ENCODE peak calls at places on chromosomes 6 and 20, in five cellular contexts. P is AG04450, Y is GM23338, E is uterus, L is mesothelial cell of epicardium. S is an unnamed sample.

GRCh38 chr20:3686867-3687321 is 5.1 kb upstream of the ADAM33 start:
- DNase-seq in P (peak), Y (no peak), E (peak), L (no peak), S (no peak)

GRCh38 chr6:154632121-154632520 is 101.1 kb upstream of the SCAF8 start:
- DNase-seq in P (no peak), Y (no peak), E (no peak), L (no peak), S (no peak)

GRCh38 chr6:378958-379366 is 12.6 kb upstream of the IRF4 start:
- DNase-seq in P (no peak), Y (no peak), E (no peak), L (no peak), S (no peak)

GRCh38 chr6:156848533-156848932 is 71.4 kb downstream of the ARID1B start:
- DNase-seq in P (no peak), Y (no peak), E (peak), L (peak), S (no peak)

GRCh38 chr6:144394209-144394608 is 109.1 kb downstream of the UTRN start:
- DNase-seq in P (no peak), Y (no peak), E (no peak), L (no peak), S (no peak)

GRCh38 chr6:90068264-90068663 is 174.0 kb downstream of the GJA10 start:
- DNase-seq in P (no peak), Y (no peak), E (no peak), L (no peak), S (no peak)

GRCh38 chr20:59055302-59055701 is 12.7 kb upstream of the PRELID3B start:
- DNase-seq in P (no peak), Y (no peak), E (no peak), L (no peak), S (no peak)

GRCh38 chr6:117008618-117009017 is 131.6 kb downstream of the RFX6 start:
- DNase-seq in P (no peak), Y (no peak), E (no peak), L (no peak), S (no peak)

GRCh38 chr6:111615916-111616612 is 10.4 kb upstream of the TRAF3IP2 start:
- DNase-seq in P (no peak), Y (no peak), E (no peak), L (no peak), S (no peak)

GRCh38 chr6:167047554-167047953 is 48.4 kb downstream of the CEP43 start:
- DNase-seq in P (no peak), Y (no peak), E (no peak), L (no peak), S (no peak)

GRCh38 chr20:51444472-51444871 is 98.0 kb downstream of the NFATC2 start:
- DNase-seq in P (no peak), Y (no peak), E (peak), L (no peak), S (no peak)

GRCh38 chr6:1188199-1188598 is 123.7 kb upstream of the FOXQ1 start:
- DNase-seq in P (no peak), Y (no peak), E (no peak), L (no peak), S (no peak)

GRCh38 chr20:35766843-35767242 is 5.0 kb upstream of the PHF20 start:
- DNase-seq in P (no peak), Y (no peak), E (no peak), L (no peak), S (no peak)

GRCh38 chr6:10193321-10193720 is 221.6 kb downstream of the TFAP2A start:
- DNase-seq in P (no peak), Y (no peak), E (no peak), L (no peak), S (no peak)

GRCh38 chr6:146813554-146813953 is 214.8 kb downstream of the ADGB start:
- DNase-seq in P (no peak), Y (no peak), E (no peak), L (no peak), S (no peak)

GRCh38 chr6:15662246-15663056 is at the start of gene DTNBP1:
- DNase-seq in P (no peak), Y (peak), E (peak), L (peak), S (peak)

GRCh38 chr20:19779634-19780033 is 21.6 kb downstream of the RIN2 start:
- DNase-seq in P (no peak), Y (no peak), E (no peak), L (no peak), S (no peak)

GRCh38 chr20:25005220-25005619 is 12.7 kb upstream of the APMAP start:
- DNase-seq in P (no peak), Y (no peak), E (peak), L (no peak), S (no peak)

GRCh38 chr20:3616250-3616649 is 46.9 kb downstream of the GFRA4 start:
- DNase-seq in P (peak), Y (peak), E (no peak), L (no peak), S (no peak)

GRCh38 chr6:79764758-79765157 is 133.6 kb downstream of the SH3BGRL2 start:
- DNase-seq in P (no peak), Y (no peak), E (no peak), L (no peak), S (no peak)

GRCh38 chr6:16286151-16286522 is 47.8 kb downstream of the GMPR start:
- DNase-seq in P (no peak), Y (peak), E (peak), L (no peak), S (peak)

GRCh38 chr6:78867020-78867369 is 356 bp upstream of the IRAK1BP1 start:
- DNase-seq in P (no peak), Y (no peak), E (no peak), L (no peak), S (no peak)

GRCh38 chr6:157152544-157152943 is 170.8 kb downstream of the TMEM242 start:
- DNase-seq in P (no peak), Y (no peak), E (no peak), L (no peak), S (no peak)

GRCh38 chr6:33967966-33968724 is 164.3 kb upstream of the MLN start:
- DNase-seq in P (no peak), Y (peak), E (no peak), L (no peak), S (no peak)
- TF ChIP-seq CTCF in P (peak), Y (peak), E (no peak), L (no peak), S (peak)

DNA sequence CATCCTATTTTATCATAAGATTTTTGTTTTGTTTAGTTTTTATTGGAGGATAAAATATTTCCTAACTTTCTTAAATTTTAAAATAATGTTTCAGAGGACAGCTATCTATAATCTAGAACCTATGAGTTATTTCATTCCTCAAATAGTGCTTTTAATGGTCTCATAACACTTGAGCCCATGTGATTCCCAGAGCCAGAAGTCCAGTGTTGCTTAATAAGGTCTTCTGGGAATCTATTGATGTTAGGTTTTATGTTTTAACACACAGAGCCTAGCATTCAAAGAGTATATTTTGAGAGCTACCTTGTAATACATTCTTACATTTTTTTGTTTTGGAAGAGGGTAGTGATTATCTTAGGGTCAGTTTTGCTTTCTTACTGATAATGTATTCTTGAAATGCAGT is 200.2 kb downstream of the CENPW start:
- DNase-seq in P (no peak), Y (no peak), E (no peak), L (no peak), S (no peak)
- TF ChIP-seq CTCF in P (no peak), Y (no peak), E (no peak), L (no peak), S (no peak)

DNA sequence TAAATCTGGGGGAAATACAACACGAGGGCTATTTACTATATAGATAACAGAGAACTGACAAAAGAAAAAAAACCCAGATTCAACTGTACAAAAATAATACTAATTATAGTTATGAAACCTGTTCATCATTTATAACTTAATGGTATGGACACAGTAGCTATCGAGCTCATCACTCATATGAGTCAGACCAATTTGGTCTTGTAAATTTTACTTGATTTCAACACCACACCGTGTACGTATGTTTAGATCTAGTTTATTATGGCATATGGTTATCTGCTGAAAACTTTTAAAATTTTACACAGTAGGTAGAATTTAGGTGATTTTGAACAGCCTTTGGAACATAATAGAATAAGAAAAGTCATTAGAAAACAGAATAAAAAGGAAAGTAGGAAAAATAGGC is 5.5 kb downstream of the MYLK4 start:
- DNase-seq in P (no peak), Y (no peak), E (no peak), L (no peak), S (no peak)
- TF ChIP-seq CTCF in P (no peak), Y (no peak), E (no peak), L (no peak), S (no peak)

DNA sequence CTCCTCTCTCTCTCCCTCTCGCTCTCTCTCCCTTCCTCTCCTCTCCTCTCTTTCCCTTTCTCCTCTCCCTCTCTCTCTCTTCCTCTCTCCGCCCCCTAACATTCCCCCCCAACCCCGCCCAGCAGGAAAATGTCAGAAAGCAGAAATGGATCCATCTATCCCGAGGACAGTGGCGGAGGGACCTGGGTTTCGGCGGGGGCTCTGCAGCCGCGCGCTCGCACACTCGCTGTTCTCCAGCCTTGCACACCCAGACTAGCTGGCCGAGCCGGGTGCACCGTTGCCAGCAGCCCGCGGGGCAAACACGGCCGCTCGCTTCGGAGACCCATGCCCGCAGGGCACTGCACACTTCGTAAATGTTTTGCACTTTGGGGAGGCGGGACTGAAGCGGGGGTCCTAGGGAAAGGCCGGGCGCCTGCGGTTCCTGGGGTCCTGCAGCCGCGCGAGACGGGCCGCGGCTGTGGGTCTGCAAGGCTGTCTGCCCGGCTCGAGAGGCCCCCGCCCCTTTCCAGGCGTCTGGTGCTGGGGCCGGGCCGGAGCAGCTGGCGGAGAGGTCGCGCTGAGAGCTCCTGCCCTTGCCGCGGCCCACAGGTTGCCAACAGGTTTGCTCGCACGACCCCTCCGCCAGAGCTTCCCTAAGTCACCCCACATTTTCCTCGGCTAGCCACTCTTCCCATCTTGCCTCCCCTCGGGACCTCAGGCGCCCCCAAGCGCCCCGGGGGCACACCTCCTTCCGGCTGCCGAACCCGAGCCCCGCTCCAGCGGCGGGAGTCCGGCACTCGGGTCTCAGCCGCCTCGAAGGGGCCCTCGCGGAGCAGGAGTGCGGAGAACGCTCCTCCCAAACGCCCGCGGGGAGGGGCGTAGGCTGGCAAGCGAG is 818 bp upstream of the MDGA1 start:
- DNase-seq in P (no peak), Y (peak), E (peak), L (no peak), S (peak)
- TF ChIP-seq CTCF in P (no peak), Y (no peak), E (no peak), L (no peak), S (peak)

GRCh38 chr6:131015630-131016263 is 47.3 kb downstream of the EPB41L2 start:
- DNase-seq in P (no peak), Y (no peak), E (peak), L (no peak), S (no peak)
- TF ChIP-seq CTCF in P (no peak), Y (no peak), E (no peak), L (no peak), S (no peak)

DNA sequence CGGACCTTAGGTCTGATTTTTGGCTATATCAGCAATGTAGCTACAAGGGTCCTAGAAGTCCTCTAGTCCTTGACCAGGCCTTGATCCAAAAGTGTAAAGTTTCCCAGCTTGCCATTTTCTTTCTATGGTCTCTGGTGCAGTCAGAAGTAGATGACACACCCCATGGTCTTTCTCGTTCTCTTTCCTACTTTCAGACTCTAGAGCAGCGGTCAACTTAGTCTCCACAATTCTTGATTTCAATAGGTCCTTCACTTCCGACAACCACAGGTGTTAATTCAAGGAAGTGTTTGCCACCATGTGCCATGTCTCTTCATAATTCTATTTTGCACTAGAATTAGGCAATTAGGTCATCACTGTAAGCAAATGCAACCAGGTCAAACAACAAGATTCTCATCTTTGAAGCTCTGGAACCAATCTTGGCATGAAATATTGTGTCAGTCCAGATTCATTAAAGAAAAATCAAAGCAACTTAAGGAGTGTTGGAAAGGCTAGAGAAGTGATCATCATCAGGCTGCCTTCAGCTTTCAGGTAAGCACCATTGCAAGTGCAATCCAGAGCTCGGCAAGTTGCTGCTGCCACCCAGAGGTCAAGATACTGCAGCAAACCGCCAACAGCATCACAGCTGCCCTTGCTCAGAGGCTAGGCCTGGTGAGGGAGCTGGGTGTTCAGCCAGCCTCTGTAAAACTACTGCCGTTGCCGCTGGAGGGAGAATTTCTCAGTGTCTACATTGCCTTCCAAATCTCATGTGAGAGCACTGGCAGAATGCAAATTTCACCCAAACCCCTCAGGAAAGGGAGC is 5.6 kb upstream of the SYNE1 start:
- DNase-seq in P (no peak), Y (peak), E (peak), L (no peak), S (peak)
- TF ChIP-seq CTCF in P (peak), Y (peak), E (peak), L (no peak), S (peak)

GRCh38 chr20:46087161-46087560 is 2.6 kb downstream of the NCOA5 start:
- DNase-seq in P (no peak), Y (no peak), E (no peak), L (no peak), S (no peak)
- TF ChIP-seq CTCF in P (peak), Y (no peak), E (no peak), L (peak), S (peak)